ENCODE peak calls at places on chromosomes 11 and 22, in five cellular contexts. One of them, this sample, is unnamed.

GRCh38 chr11:135022430-135022829 is 610.4 kb upstream of the B3GAT1 start:
- DNase-seq in activated T-cell treated with anti-CD3 and anti-CD28 coated beads for 1 hour: no peak
- DNase-seq in SHP77: no peak
- DNase-seq in stimulated activated CD8-positive, alpha-beta memory T cell treated with anti-CD3 and anti-CD28 coated beads, Interleukin-2, amount 100 ng/mL, for 1 hour: no peak
- DNase-seq in substantia nigra: no peak
- DNase-seq in this sample: no peak

GRCh38 chr11:15927196-15927865 is 429.0 kb downstream of the SOX6 start:
- DNase-seq in stimulated activated CD8-positive, alpha-beta memory T cell treated with anti-CD3 and anti-CD28 coated beads, Interleukin-2, amount 100 ng/mL, for 1 hour: no peak
- DNase-seq in substantia nigra: no peak
- DNase-seq in activated T-cell treated with anti-CD3 and anti-CD28 coated beads for 1 hour: no peak
- DNase-seq in SHP77: no peak
- DNase-seq in this sample: no peak

GRCh38 chr11:95706974-95707387 is 82.6 kb downstream of the FAM76B start:
- DNase-seq in SHP77: no peak
- DNase-seq in substantia nigra: no peak
- DNase-seq in stimulated activated CD8-positive, alpha-beta memory T cell treated with anti-CD3 and anti-CD28 coated beads, Interleukin-2, amount 100 ng/mL, for 1 hour: no peak
- DNase-seq in activated T-cell treated with anti-CD3 and anti-CD28 coated beads for 1 hour: no peak
- DNase-seq in this sample: no peak

GRCh38 chr22:47698906-47699305 is 936.5 kb downstream of the TBC1D22A start:
- DNase-seq in activated T-cell treated with anti-CD3 and anti-CD28 coated beads for 1 hour: no peak
- DNase-seq in SHP77: no peak
- DNase-seq in substantia nigra: no peak
- DNase-seq in stimulated activated CD8-positive, alpha-beta memory T cell treated with anti-CD3 and anti-CD28 coated beads, Interleukin-2, amount 100 ng/mL, for 1 hour: no peak
- DNase-seq in this sample: no peak

GRCh38 chr11:93849201-93849600 is 1.2 kb downstream of the VSTM5 start:
- DNase-seq in stimulated activated CD8-positive, alpha-beta memory T cell treated with anti-CD3 and anti-CD28 coated beads, Interleukin-2, amount 100 ng/mL, for 1 hour: no peak
- DNase-seq in activated T-cell treated with anti-CD3 and anti-CD28 coated beads for 1 hour: no peak
- DNase-seq in SHP77: no peak
- DNase-seq in substantia nigra: no peak
- DNase-seq in this sample: no peak

GRCh38 chr11:131643171-131643570 is 272.8 kb downstream of the NTM start:
- DNase-seq in activated T-cell treated with anti-CD3 and anti-CD28 coated beads for 1 hour: no peak
- DNase-seq in stimulated activated CD8-positive, alpha-beta memory T cell treated with anti-CD3 and anti-CD28 coated beads, Interleukin-2, amount 100 ng/mL, for 1 hour: no peak
- DNase-seq in SHP77: no peak
- DNase-seq in substantia nigra: no peak
- DNase-seq in this sample: no peak

GRCh38 chr22:19139001-19139356 is 5.5 kb downstream of the ESS2 start:
- DNase-seq in activated T-cell treated with anti-CD3 and anti-CD28 coated beads for 1 hour: no peak
- DNase-seq in SHP77: no peak
- DNase-seq in substantia nigra: no peak
- DNase-seq in stimulated activated CD8-positive, alpha-beta memory T cell treated with anti-CD3 and anti-CD28 coated beads, Interleukin-2, amount 100 ng/mL, for 1 hour: no peak
- DNase-seq in this sample: no peak

GRCh38 chr11:69437001-69437875 is 44.2 kb upstream of the LINC01488 start:
- DNase-seq in stimulated activated CD8-positive, alpha-beta memory T cell treated with anti-CD3 and anti-CD28 coated beads, Interleukin-2, amount 100 ng/mL, for 1 hour: no peak
- DNase-seq in substantia nigra: no peak
- DNase-seq in activated T-cell treated with anti-CD3 and anti-CD28 coated beads for 1 hour: no peak
- DNase-seq in SHP77: no peak
- DNase-seq in this sample: no peak

GRCh38 chr22:50576806-50577696 is 1.2 kb downstream of the CPT1B start:
- DNase-seq in stimulated activated CD8-positive, alpha-beta memory T cell treated with anti-CD3 and anti-CD28 coated beads, Interleukin-2, amount 100 ng/mL, for 1 hour: no peak
- DNase-seq in activated T-cell treated with anti-CD3 and anti-CD28 coated beads for 1 hour: no peak
- DNase-seq in substantia nigra: no peak
- DNase-seq in SHP77: no peak
- DNase-seq in this sample: no peak

GRCh38 chr11:72227316-72228228 is 3.0 kb downstream of the INPPL1 start:
- DNase-seq in SHP77: peak
- DNase-seq in substantia nigra: peak
- DNase-seq in activated T-cell treated with anti-CD3 and anti-CD28 coated beads for 1 hour: no peak
- DNase-seq in stimulated activated CD8-positive, alpha-beta memory T cell treated with anti-CD3 and anti-CD28 coated beads, Interleukin-2, amount 100 ng/mL, for 1 hour: no peak
- DNase-seq in this sample: no peak

GRCh38 chr11:95299078-95299611 is 68.1 kb upstream of the SESN3 start:
- DNase-seq in stimulated activated CD8-positive, alpha-beta memory T cell treated with anti-CD3 and anti-CD28 coated beads, Interleukin-2, amount 100 ng/mL, for 1 hour: no peak
- DNase-seq in substantia nigra: no peak
- DNase-seq in SHP77: no peak
- DNase-seq in activated T-cell treated with anti-CD3 and anti-CD28 coated beads for 1 hour: no peak
- DNase-seq in this sample: no peak

GRCh38 chr11:44066732-44067131 is 662 bp downstream of the ACCS start:
- DNase-seq in stimulated activated CD8-positive, alpha-beta memory T cell treated with anti-CD3 and anti-CD28 coated beads, Interleukin-2, amount 100 ng/mL, for 1 hour: no peak
- DNase-seq in activated T-cell treated with anti-CD3 and anti-CD28 coated beads for 1 hour: no peak
- DNase-seq in substantia nigra: no peak
- DNase-seq in SHP77: no peak
- DNase-seq in this sample: no peak

GRCh38 chr11:114953039-114953438 is 274.7 kb downstream of the NXPE2 start:
- DNase-seq in activated T-cell treated with anti-CD3 and anti-CD28 coated beads for 1 hour: no peak
- DNase-seq in SHP77: no peak
- DNase-seq in stimulated activated CD8-positive, alpha-beta memory T cell treated with anti-CD3 and anti-CD28 coated beads, Interleukin-2, amount 100 ng/mL, for 1 hour: no peak
- DNase-seq in substantia nigra: no peak
- DNase-seq in this sample: no peak